ENCODE peak calls at places on chromosomes 5 and 9, in ten cellular contexts. One of them, this sample, is unnamed.

GRCh38 chr5:103847060-103847459 is 284.5 kb upstream of the NUDT12 start:
- DNase-seq in OCI-LY7: no peak
- DNase-seq in Peyer's patch: no peak
- DNase-seq in activated CD4-positive, alpha-beta T cell treated with anti-CD3 and anti-CD28 coated beads, Interleukin-2, amount 10 ng/mL, durations not matched to agents 7 days and 5 days: no peak
- DNase-seq in hepatic stellate cell: no peak
- DNase-seq in Kasumi-1: no peak
- DNase-seq in stimulated activated CD4-positive, alpha-beta T cell treated with anti-CD3 and anti-CD28 coated beads, Interleukin-15, amount 100 ng/mL, for 24 hours: no peak
- DNase-seq in A172: peak
- DNase-seq in suprapubic skin: no peak
- DNase-seq in HEK293T: no peak
- DNase-seq in this sample: no peak

GRCh38 chr5:38640012-38640395 is 83.6 kb upstream of the LIFR start:
- DNase-seq in OCI-LY7: no peak
- DNase-seq in Peyer's patch: no peak
- DNase-seq in activated CD4-positive, alpha-beta T cell treated with anti-CD3 and anti-CD28 coated beads, Interleukin-2, amount 10 ng/mL, durations not matched to agents 7 days and 5 days: no peak
- DNase-seq in hepatic stellate cell: no peak
- DNase-seq in Kasumi-1: no peak
- DNase-seq in stimulated activated CD4-positive, alpha-beta T cell treated with anti-CD3 and anti-CD28 coated beads, Interleukin-15, amount 100 ng/mL, for 24 hours: no peak
- DNase-seq in A172: no peak
- DNase-seq in suprapubic skin: no peak
- DNase-seq in HEK293T: no peak
- DNase-seq in this sample: no peak

GRCh38 chr9:36781532-36781931 is 208.8 kb downstream of the MELK start:
- DNase-seq in OCI-LY7: no peak
- DNase-seq in Peyer's patch: no peak
- DNase-seq in activated CD4-positive, alpha-beta T cell treated with anti-CD3 and anti-CD28 coated beads, Interleukin-2, amount 10 ng/mL, durations not matched to agents 7 days and 5 days: no peak
- DNase-seq in hepatic stellate cell: no peak
- DNase-seq in Kasumi-1: no peak
- DNase-seq in stimulated activated CD4-positive, alpha-beta T cell treated with anti-CD3 and anti-CD28 coated beads, Interleukin-15, amount 100 ng/mL, for 24 hours: no peak
- DNase-seq in A172: peak
- DNase-seq in suprapubic skin: no peak
- DNase-seq in HEK293T: no peak
- DNase-seq in this sample: no peak

GRCh38 chr5:178630475-178630930 is 3.7 kb upstream of the CLK4 start:
- DNase-seq in OCI-LY7: no peak
- DNase-seq in Peyer's patch: no peak
- DNase-seq in activated CD4-positive, alpha-beta T cell treated with anti-CD3 and anti-CD28 coated beads, Interleukin-2, amount 10 ng/mL, durations not matched to agents 7 days and 5 days: no peak
- DNase-seq in hepatic stellate cell: no peak
- DNase-seq in Kasumi-1: no peak
- DNase-seq in stimulated activated CD4-positive, alpha-beta T cell treated with anti-CD3 and anti-CD28 coated beads, Interleukin-15, amount 100 ng/mL, for 24 hours: no peak
- DNase-seq in A172: peak
- DNase-seq in suprapubic skin: no peak
- DNase-seq in HEK293T: no peak
- DNase-seq in this sample: no peak

GRCh38 chr9:111895996-111896941 is at the start of gene UGCG:
- DNase-seq in OCI-LY7: peak
- DNase-seq in Peyer's patch: peak
- DNase-seq in activated CD4-positive, alpha-beta T cell treated with anti-CD3 and anti-CD28 coated beads, Interleukin-2, amount 10 ng/mL, durations not matched to agents 7 days and 5 days: peak
- DNase-seq in hepatic stellate cell: peak
- DNase-seq in Kasumi-1: peak
- DNase-seq in stimulated activated CD4-positive, alpha-beta T cell treated with anti-CD3 and anti-CD28 coated beads, Interleukin-15, amount 100 ng/mL, for 24 hours: peak
- DNase-seq in A172: peak
- DNase-seq in suprapubic skin: peak
- DNase-seq in HEK293T: peak
- DNase-seq in this sample: peak

GRCh38 chr5:102801375-102801774 is 46.3 kb downstream of the PAM start:
- DNase-seq in OCI-LY7: no peak
- DNase-seq in Peyer's patch: no peak
- DNase-seq in activated CD4-positive, alpha-beta T cell treated with anti-CD3 and anti-CD28 coated beads, Interleukin-2, amount 10 ng/mL, durations not matched to agents 7 days and 5 days: peak
- DNase-seq in hepatic stellate cell: no peak
- DNase-seq in Kasumi-1: peak
- DNase-seq in stimulated activated CD4-positive, alpha-beta T cell treated with anti-CD3 and anti-CD28 coated beads, Interleukin-15, amount 100 ng/mL, for 24 hours: no peak
- DNase-seq in A172: no peak
- DNase-seq in suprapubic skin: no peak
- DNase-seq in HEK293T: no peak
- DNase-seq in this sample: peak

GRCh38 chr5:170579623-170580022 is 75.8 kb downstream of the KCNIP1 start:
- DNase-seq in OCI-LY7: no peak
- DNase-seq in Peyer's patch: no peak
- DNase-seq in activated CD4-positive, alpha-beta T cell treated with anti-CD3 and anti-CD28 coated beads, Interleukin-2, amount 10 ng/mL, durations not matched to agents 7 days and 5 days: no peak
- DNase-seq in hepatic stellate cell: no peak
- DNase-seq in Kasumi-1: no peak
- DNase-seq in stimulated activated CD4-positive, alpha-beta T cell treated with anti-CD3 and anti-CD28 coated beads, Interleukin-15, amount 100 ng/mL, for 24 hours: no peak
- DNase-seq in A172: no peak
- DNase-seq in suprapubic skin: no peak
- DNase-seq in HEK293T: no peak
- DNase-seq in this sample: no peak

GRCh38 chr5:172911976-172912375 is 47.2 kb upstream of the RPL26L1 start:
- DNase-seq in OCI-LY7: no peak
- DNase-seq in Peyer's patch: no peak
- DNase-seq in activated CD4-positive, alpha-beta T cell treated with anti-CD3 and anti-CD28 coated beads, Interleukin-2, amount 10 ng/mL, durations not matched to agents 7 days and 5 days: no peak
- DNase-seq in hepatic stellate cell: no peak
- DNase-seq in Kasumi-1: no peak
- DNase-seq in stimulated activated CD4-positive, alpha-beta T cell treated with anti-CD3 and anti-CD28 coated beads, Interleukin-15, amount 100 ng/mL, for 24 hours: no peak
- DNase-seq in A172: no peak
- DNase-seq in suprapubic skin: no peak
- DNase-seq in HEK293T: no peak
- DNase-seq in this sample: no peak

GRCh38 chr9:21813575-21814473 is 11.4 kb downstream of the MTAP start:
- DNase-seq in OCI-LY7: peak
- DNase-seq in Peyer's patch: peak
- DNase-seq in activated CD4-positive, alpha-beta T cell treated with anti-CD3 and anti-CD28 coated beads, Interleukin-2, amount 10 ng/mL, durations not matched to agents 7 days and 5 days: peak
- DNase-seq in hepatic stellate cell: no peak
- DNase-seq in Kasumi-1: peak
- DNase-seq in stimulated activated CD4-positive, alpha-beta T cell treated with anti-CD3 and anti-CD28 coated beads, Interleukin-15, amount 100 ng/mL, for 24 hours: peak
- DNase-seq in A172: no peak
- DNase-seq in suprapubic skin: no peak
- DNase-seq in HEK293T: peak
- DNase-seq in this sample: no peak

GRCh38 chr5:96995419-96995818 is 59.5 kb downstream of the LNPEP start:
- DNase-seq in OCI-LY7: no peak
- DNase-seq in Peyer's patch: no peak
- DNase-seq in activated CD4-positive, alpha-beta T cell treated with anti-CD3 and anti-CD28 coated beads, Interleukin-2, amount 10 ng/mL, durations not matched to agents 7 days and 5 days: no peak
- DNase-seq in hepatic stellate cell: no peak
- DNase-seq in Kasumi-1: no peak
- DNase-seq in stimulated activated CD4-positive, alpha-beta T cell treated with anti-CD3 and anti-CD28 coated beads, Interleukin-15, amount 100 ng/mL, for 24 hours: no peak
- DNase-seq in A172: no peak
- DNase-seq in suprapubic skin: no peak
- DNase-seq in HEK293T: no peak
- DNase-seq in this sample: no peak

GRCh38 chr5:171312129-171312819 is 3.2 kb downstream of the TLX3 start:
- DNase-seq in OCI-LY7: no peak
- DNase-seq in Peyer's patch: no peak
- DNase-seq in activated CD4-positive, alpha-beta T cell treated with anti-CD3 and anti-CD28 coated beads, Interleukin-2, amount 10 ng/mL, durations not matched to agents 7 days and 5 days: no peak
- DNase-seq in hepatic stellate cell: no peak
- DNase-seq in Kasumi-1: peak
- DNase-seq in stimulated activated CD4-positive, alpha-beta T cell treated with anti-CD3 and anti-CD28 coated beads, Interleukin-15, amount 100 ng/mL, for 24 hours: no peak
- DNase-seq in A172: no peak
- DNase-seq in suprapubic skin: no peak
- DNase-seq in HEK293T: no peak
- DNase-seq in this sample: no peak

GRCh38 chr5:145531038-145531734 is 304.0 kb downstream of the PRELID2 start:
- DNase-seq in OCI-LY7: no peak
- DNase-seq in Peyer's patch: peak
- DNase-seq in activated CD4-positive, alpha-beta T cell treated with anti-CD3 and anti-CD28 coated beads, Interleukin-2, amount 10 ng/mL, durations not matched to agents 7 days and 5 days: no peak
- DNase-seq in hepatic stellate cell: peak
- DNase-seq in Kasumi-1: no peak
- DNase-seq in stimulated activated CD4-positive, alpha-beta T cell treated with anti-CD3 and anti-CD28 coated beads, Interleukin-15, amount 100 ng/mL, for 24 hours: no peak
- DNase-seq in A172: peak
- DNase-seq in suprapubic skin: no peak
- DNase-seq in HEK293T: no peak
- DNase-seq in this sample: no peak

GRCh38 chr9:108786756-108787663 is 68.8 kb downstream of the ACTL7B start:
- DNase-seq in OCI-LY7: no peak
- DNase-seq in Peyer's patch: no peak
- DNase-seq in activated CD4-positive, alpha-beta T cell treated with anti-CD3 and anti-CD28 coated beads, Interleukin-2, amount 10 ng/mL, durations not matched to agents 7 days and 5 days: no peak
- DNase-seq in hepatic stellate cell: no peak
- DNase-seq in Kasumi-1: no peak
- DNase-seq in stimulated activated CD4-positive, alpha-beta T cell treated with anti-CD3 and anti-CD28 coated beads, Interleukin-15, amount 100 ng/mL, for 24 hours: no peak
- DNase-seq in A172: peak
- DNase-seq in suprapubic skin: no peak
- DNase-seq in HEK293T: peak
- DNase-seq in this sample: no peak

GRCh38 chr5:142319560-142320426 is 5.0 kb downstream of the SPRY4 start:
- DNase-seq in OCI-LY7: no peak
- DNase-seq in Peyer's patch: no peak
- DNase-seq in activated CD4-positive, alpha-beta T cell treated with anti-CD3 and anti-CD28 coated beads, Interleukin-2, amount 10 ng/mL, durations not matched to agents 7 days and 5 days: no peak
- DNase-seq in hepatic stellate cell: no peak
- DNase-seq in Kasumi-1: no peak
- DNase-seq in stimulated activated CD4-positive, alpha-beta T cell treated with anti-CD3 and anti-CD28 coated beads, Interleukin-15, amount 100 ng/mL, for 24 hours: no peak
- DNase-seq in A172: no peak
- DNase-seq in suprapubic skin: no peak
- DNase-seq in HEK293T: no peak
- DNase-seq in this sample: no peak

GRCh38 chr9:73200694-73201432 is 49.2 kb downstream of the ANXA1 start:
- DNase-seq in OCI-LY7: peak
- DNase-seq in Peyer's patch: no peak
- DNase-seq in activated CD4-positive, alpha-beta T cell treated with anti-CD3 and anti-CD28 coated beads, Interleukin-2, amount 10 ng/mL, durations not matched to agents 7 days and 5 days: no peak
- DNase-seq in hepatic stellate cell: peak
- DNase-seq in Kasumi-1: peak
- DNase-seq in stimulated activated CD4-positive, alpha-beta T cell treated with anti-CD3 and anti-CD28 coated beads, Interleukin-15, amount 100 ng/mL, for 24 hours: no peak
- DNase-seq in A172: peak
- DNase-seq in suprapubic skin: no peak
- DNase-seq in HEK293T: peak
- DNase-seq in this sample: peak

GRCh38 chr9:74960548-74960947 is 7.8 kb upstream of the C9orf40 start:
- DNase-seq in OCI-LY7: no peak
- DNase-seq in Peyer's patch: peak
- DNase-seq in activated CD4-positive, alpha-beta T cell treated with anti-CD3 and anti-CD28 coated beads, Interleukin-2, amount 10 ng/mL, durations not matched to agents 7 days and 5 days: no peak
- DNase-seq in hepatic stellate cell: no peak
- DNase-seq in Kasumi-1: no peak
- DNase-seq in stimulated activated CD4-positive, alpha-beta T cell treated with anti-CD3 and anti-CD28 coated beads, Interleukin-15, amount 100 ng/mL, for 24 hours: no peak
- DNase-seq in A172: peak
- DNase-seq in suprapubic skin: no peak
- DNase-seq in HEK293T: no peak
- DNase-seq in this sample: no peak

GRCh38 chr9:87725356-87725899 is 491 bp upstream of the CTSL start:
- DNase-seq in OCI-LY7: no peak
- DNase-seq in Peyer's patch: no peak
- DNase-seq in activated CD4-positive, alpha-beta T cell treated with anti-CD3 and anti-CD28 coated beads, Interleukin-2, amount 10 ng/mL, durations not matched to agents 7 days and 5 days: no peak
- DNase-seq in hepatic stellate cell: peak
- DNase-seq in Kasumi-1: no peak
- DNase-seq in stimulated activated CD4-positive, alpha-beta T cell treated with anti-CD3 and anti-CD28 coated beads, Interleukin-15, amount 100 ng/mL, for 24 hours: no peak
- DNase-seq in A172: no peak
- DNase-seq in suprapubic skin: no peak
- DNase-seq in HEK293T: no peak
- DNase-seq in this sample: no peak

GRCh38 chr5:178417391-178417811 is 172.8 kb downstream of the COL23A1 start:
- DNase-seq in OCI-LY7: no peak
- DNase-seq in Peyer's patch: no peak
- DNase-seq in activated CD4-positive, alpha-beta T cell treated with anti-CD3 and anti-CD28 coated beads, Interleukin-2, amount 10 ng/mL, durations not matched to agents 7 days and 5 days: no peak
- DNase-seq in hepatic stellate cell: no peak
- DNase-seq in Kasumi-1: no peak
- DNase-seq in stimulated activated CD4-positive, alpha-beta T cell treated with anti-CD3 and anti-CD28 coated beads, Interleukin-15, amount 100 ng/mL, for 24 hours: no peak
- DNase-seq in A172: no peak
- DNase-seq in suprapubic skin: no peak
- DNase-seq in HEK293T: no peak
- DNase-seq in this sample: no peak

GRCh38 chr9:81671880-81672280 is 17.5 kb downstream of the TLE1 start:
- DNase-seq in OCI-LY7: no peak
- DNase-seq in Peyer's patch: peak
- DNase-seq in activated CD4-positive, alpha-beta T cell treated with anti-CD3 and anti-CD28 coated beads, Interleukin-2, amount 10 ng/mL, durations not matched to agents 7 days and 5 days: no peak
- DNase-seq in hepatic stellate cell: no peak
- DNase-seq in Kasumi-1: no peak
- DNase-seq in stimulated activated CD4-positive, alpha-beta T cell treated with anti-CD3 and anti-CD28 coated beads, Interleukin-15, amount 100 ng/mL, for 24 hours: no peak
- DNase-seq in A172: no peak
- DNase-seq in suprapubic skin: no peak
- DNase-seq in HEK293T: no peak
- DNase-seq in this sample: no peak

GRCh38 chr9:127356906-127357305 is 40.1 kb upstream of the SLC2A8 start:
- DNase-seq in OCI-LY7: no peak
- DNase-seq in Peyer's patch: peak
- DNase-seq in activated CD4-positive, alpha-beta T cell treated with anti-CD3 and anti-CD28 coated beads, Interleukin-2, amount 10 ng/mL, durations not matched to agents 7 days and 5 days: no peak
- DNase-seq in hepatic stellate cell: no peak
- DNase-seq in Kasumi-1: no peak
- DNase-seq in stimulated activated CD4-positive, alpha-beta T cell treated with anti-CD3 and anti-CD28 coated beads, Interleukin-15, amount 100 ng/mL, for 24 hours: no peak
- DNase-seq in A172: no peak
- DNase-seq in suprapubic skin: no peak
- DNase-seq in HEK293T: no peak
- DNase-seq in this sample: no peak

GRCh38 chr5:90475436-90475980 is 844 bp downstream of the POLR3G start:
- DNase-seq in OCI-LY7: no peak
- DNase-seq in Peyer's patch: no peak
- DNase-seq in activated CD4-positive, alpha-beta T cell treated with anti-CD3 and anti-CD28 coated beads, Interleukin-2, amount 10 ng/mL, durations not matched to agents 7 days and 5 days: no peak
- DNase-seq in hepatic stellate cell: no peak
- DNase-seq in Kasumi-1: no peak
- DNase-seq in stimulated activated CD4-positive, alpha-beta T cell treated with anti-CD3 and anti-CD28 coated beads, Interleukin-15, amount 100 ng/mL, for 24 hours: no peak
- DNase-seq in A172: no peak
- DNase-seq in suprapubic skin: no peak
- DNase-seq in HEK293T: no peak
- DNase-seq in this sample: no peak

GRCh38 chr9:1173211-1173610 is 123.1 kb downstream of the DMRT2 start:
- DNase-seq in OCI-LY7: no peak
- DNase-seq in Peyer's patch: no peak
- DNase-seq in activated CD4-positive, alpha-beta T cell treated with anti-CD3 and anti-CD28 coated beads, Interleukin-2, amount 10 ng/mL, durations not matched to agents 7 days and 5 days: no peak
- DNase-seq in hepatic stellate cell: no peak
- DNase-seq in Kasumi-1: no peak
- DNase-seq in stimulated activated CD4-positive, alpha-beta T cell treated with anti-CD3 and anti-CD28 coated beads, Interleukin-15, amount 100 ng/mL, for 24 hours: no peak
- DNase-seq in A172: peak
- DNase-seq in suprapubic skin: no peak
- DNase-seq in HEK293T: no peak
- DNase-seq in this sample: no peak

GRCh38 chr5:166370928-166371690 is 1920.3 kb upstream of the WWC1 start:
- DNase-seq in OCI-LY7: no peak
- DNase-seq in Peyer's patch: no peak
- DNase-seq in activated CD4-positive, alpha-beta T cell treated with anti-CD3 and anti-CD28 coated beads, Interleukin-2, amount 10 ng/mL, durations not matched to agents 7 days and 5 days: no peak
- DNase-seq in hepatic stellate cell: no peak
- DNase-seq in Kasumi-1: peak
- DNase-seq in stimulated activated CD4-positive, alpha-beta T cell treated with anti-CD3 and anti-CD28 coated beads, Interleukin-15, amount 100 ng/mL, for 24 hours: no peak
- DNase-seq in A172: peak
- DNase-seq in suprapubic skin: no peak
- DNase-seq in HEK293T: no peak
- DNase-seq in this sample: peak

GRCh38 chr9:123662057-123662776 is 267.7 kb downstream of the DENND1A start:
- DNase-seq in OCI-LY7: no peak
- DNase-seq in Peyer's patch: no peak
- DNase-seq in activated CD4-positive, alpha-beta T cell treated with anti-CD3 and anti-CD28 coated beads, Interleukin-2, amount 10 ng/mL, durations not matched to agents 7 days and 5 days: no peak
- DNase-seq in hepatic stellate cell: no peak
- DNase-seq in Kasumi-1: no peak
- DNase-seq in stimulated activated CD4-positive, alpha-beta T cell treated with anti-CD3 and anti-CD28 coated beads, Interleukin-15, amount 100 ng/mL, for 24 hours: no peak
- DNase-seq in A172: no peak
- DNase-seq in suprapubic skin: no peak
- DNase-seq in HEK293T: no peak
- DNase-seq in this sample: no peak

GRCh38 chr5:9091896-9092662 is 453.8 kb downstream of the SEMA5A start:
- DNase-seq in OCI-LY7: no peak
- DNase-seq in Peyer's patch: no peak
- DNase-seq in activated CD4-positive, alpha-beta T cell treated with anti-CD3 and anti-CD28 coated beads, Interleukin-2, amount 10 ng/mL, durations not matched to agents 7 days and 5 days: no peak
- DNase-seq in hepatic stellate cell: no peak
- DNase-seq in Kasumi-1: no peak
- DNase-seq in stimulated activated CD4-positive, alpha-beta T cell treated with anti-CD3 and anti-CD28 coated beads, Interleukin-15, amount 100 ng/mL, for 24 hours: no peak
- DNase-seq in A172: no peak
- DNase-seq in suprapubic skin: no peak
- DNase-seq in HEK293T: no peak
- DNase-seq in this sample: no peak